ENCODE peak calls at places on chromosomes 13 and 19, in seven cellular contexts. One of them, this sample, is unnamed.

GRCh38 chr19:8361921-8362793 is 1.8 kb upstream of the ANGPTL4 start:
- DNase-seq in lower leg skin: peak
- DNase-seq in stomach: peak
- DNase-seq in A549: peak
- DNase-seq in body of pancreas: peak
- DNase-seq in gastrocnemius medialis: peak
- DNase-seq in HCT116: peak
- DNase-seq in this sample: peak

GRCh38 chr13:74930402-74931165 is 551.4 kb downstream of the TBC1D4 start:
- DNase-seq in lower leg skin: peak
- DNase-seq in stomach: no peak
- DNase-seq in A549: no peak
- DNase-seq in body of pancreas: no peak
- DNase-seq in gastrocnemius medialis: no peak
- DNase-seq in HCT116: no peak
- DNase-seq in this sample: peak

GRCh38 chr19:48812094-48812929 is 1.5 kb upstream of the BCAT2 start:
- DNase-seq in lower leg skin: peak
- DNase-seq in stomach: peak
- DNase-seq in A549: peak
- DNase-seq in body of pancreas: peak
- DNase-seq in gastrocnemius medialis: peak
- DNase-seq in HCT116: no peak
- DNase-seq in this sample: peak

GRCh38 chr19:2527171-2527570 is 51.2 kb downstream of the GADD45B start:
- DNase-seq in lower leg skin: no peak
- DNase-seq in stomach: no peak
- DNase-seq in A549: no peak
- DNase-seq in body of pancreas: no peak
- DNase-seq in gastrocnemius medialis: no peak
- DNase-seq in HCT116: no peak
- DNase-seq in this sample: no peak

GRCh38 chr19:55454787-55455243 is 6.6 kb downstream of the ISOC2 start:
- DNase-seq in lower leg skin: no peak
- DNase-seq in stomach: no peak
- DNase-seq in A549: peak
- DNase-seq in body of pancreas: peak
- DNase-seq in gastrocnemius medialis: no peak
- DNase-seq in HCT116: no peak
- DNase-seq in this sample: peak

GRCh38 chr19:33064778-33065550 is at the start of gene RHPN2:
- DNase-seq in lower leg skin: no peak
- DNase-seq in stomach: peak
- DNase-seq in A549: peak
- DNase-seq in body of pancreas: peak
- DNase-seq in gastrocnemius medialis: no peak
- DNase-seq in HCT116: peak
- DNase-seq in this sample: peak

GRCh38 chr13:30318026-30318425 is 10.7 kb upstream of the KATNAL1 start:
- DNase-seq in lower leg skin: no peak
- DNase-seq in stomach: no peak
- DNase-seq in A549: no peak
- DNase-seq in body of pancreas: no peak
- DNase-seq in gastrocnemius medialis: no peak
- DNase-seq in HCT116: no peak
- DNase-seq in this sample: no peak

GRCh38 chr13:60162096-60162495 is 1.6 kb downstream of the DIAPH3 start:
- DNase-seq in lower leg skin: no peak
- DNase-seq in stomach: no peak
- DNase-seq in A549: no peak
- DNase-seq in body of pancreas: no peak
- DNase-seq in gastrocnemius medialis: no peak
- DNase-seq in HCT116: no peak
- DNase-seq in this sample: no peak

GRCh38 chr13:107866666-107867623 is 348.4 kb downstream of the LIG4 start:
- DNase-seq in lower leg skin: no peak
- DNase-seq in stomach: no peak
- DNase-seq in A549: no peak
- DNase-seq in body of pancreas: peak
- DNase-seq in gastrocnemius medialis: no peak
- DNase-seq in HCT116: no peak
- DNase-seq in this sample: peak

GRCh38 chr19:53903055-53903680 is 5.9 kb upstream of the CACNG7 start:
- DNase-seq in lower leg skin: no peak
- DNase-seq in stomach: no peak
- DNase-seq in A549: peak
- DNase-seq in body of pancreas: peak
- DNase-seq in gastrocnemius medialis: no peak
- DNase-seq in HCT116: no peak
- DNase-seq in this sample: peak

GRCh38 chr13:79678100-79678499 is 197.1 kb downstream of the NDFIP2 start:
- DNase-seq in lower leg skin: no peak
- DNase-seq in stomach: no peak
- DNase-seq in A549: no peak
- DNase-seq in body of pancreas: no peak
- DNase-seq in gastrocnemius medialis: no peak
- DNase-seq in HCT116: no peak
- DNase-seq in this sample: no peak

GRCh38 chr13:24217601-24218281 is 57.2 kb downstream of the SPATA13 start:
- DNase-seq in lower leg skin: no peak
- DNase-seq in stomach: peak
- DNase-seq in A549: peak
- DNase-seq in body of pancreas: peak
- DNase-seq in gastrocnemius medialis: no peak
- DNase-seq in HCT116: no peak
- DNase-seq in this sample: no peak

GRCh38 chr19:11137542-11138384 is 17.8 kb downstream of the SPC24 start:
- DNase-seq in lower leg skin: peak
- DNase-seq in stomach: peak
- DNase-seq in A549: peak
- DNase-seq in body of pancreas: peak
- DNase-seq in gastrocnemius medialis: peak
- DNase-seq in HCT116: no peak
- DNase-seq in this sample: peak

GRCh38 chr19:29629836-29630534 is 23.9 kb downstream of the POP4 start:
- DNase-seq in lower leg skin: no peak
- DNase-seq in stomach: no peak
- DNase-seq in A549: no peak
- DNase-seq in body of pancreas: no peak
- DNase-seq in gastrocnemius medialis: no peak
- DNase-seq in HCT116: no peak
- DNase-seq in this sample: no peak

GRCh38 chr19:3458595-3459284 is 21.6 kb downstream of the SMIM24 start:
- DNase-seq in lower leg skin: no peak
- DNase-seq in stomach: no peak
- DNase-seq in A549: peak
- DNase-seq in body of pancreas: no peak
- DNase-seq in gastrocnemius medialis: no peak
- DNase-seq in HCT116: no peak
- DNase-seq in this sample: no peak

GRCh38 chr19:16527334-16527935 is 14.8 kb downstream of the CHERP start:
- DNase-seq in lower leg skin: no peak
- DNase-seq in stomach: no peak
- DNase-seq in A549: no peak
- DNase-seq in body of pancreas: no peak
- DNase-seq in gastrocnemius medialis: no peak
- DNase-seq in HCT116: no peak
- DNase-seq in this sample: no peak

GRCh38 chr19:35665604-35666003 is 713 bp upstream of the UPK1A start:
- DNase-seq in lower leg skin: no peak
- DNase-seq in stomach: no peak
- DNase-seq in A549: no peak
- DNase-seq in body of pancreas: no peak
- DNase-seq in gastrocnemius medialis: no peak
- DNase-seq in HCT116: no peak
- DNase-seq in this sample: no peak

GRCh38 chr19:44367024-44367423 is 10.5 kb upstream of the ZNF112 start:
- DNase-seq in lower leg skin: no peak
- DNase-seq in stomach: no peak
- DNase-seq in A549: peak
- DNase-seq in body of pancreas: no peak
- DNase-seq in gastrocnemius medialis: no peak
- DNase-seq in HCT116: no peak
- DNase-seq in this sample: no peak

GRCh38 chr13:31209172-31209818 is 9.5 kb downstream of the B3GLCT start:
- DNase-seq in lower leg skin: peak
- DNase-seq in stomach: peak
- DNase-seq in A549: no peak
- DNase-seq in body of pancreas: peak
- DNase-seq in gastrocnemius medialis: peak
- DNase-seq in HCT116: no peak
- DNase-seq in this sample: peak

GRCh38 chr13:73993661-73994060 is 140.5 kb downstream of the KLF12 start:
- DNase-seq in lower leg skin: no peak
- DNase-seq in stomach: no peak
- DNase-seq in A549: no peak
- DNase-seq in body of pancreas: no peak
- DNase-seq in gastrocnemius medialis: no peak
- DNase-seq in HCT116: no peak
- DNase-seq in this sample: no peak

GRCh38 chr19:33740811-33741396 is 55.8 kb upstream of the KCTD15 start:
- DNase-seq in lower leg skin: no peak
- DNase-seq in stomach: no peak
- DNase-seq in A549: peak
- DNase-seq in body of pancreas: peak
- DNase-seq in gastrocnemius medialis: no peak
- DNase-seq in HCT116: no peak
- DNase-seq in this sample: peak

GRCh38 chr13:105207586-105208293 is 1327.7 kb downstream of the EFNB2 start:
- DNase-seq in lower leg skin: no peak
- DNase-seq in stomach: no peak
- DNase-seq in A549: no peak
- DNase-seq in body of pancreas: no peak
- DNase-seq in gastrocnemius medialis: no peak
- DNase-seq in HCT116: no peak
- DNase-seq in this sample: no peak

GRCh38 chr19:6539514-6539913 is 8.7 kb downstream of the TNFSF9 start:
- DNase-seq in lower leg skin: no peak
- DNase-seq in stomach: no peak
- DNase-seq in A549: no peak
- DNase-seq in body of pancreas: no peak
- DNase-seq in gastrocnemius medialis: no peak
- DNase-seq in HCT116: no peak
- DNase-seq in this sample: no peak
- TF ChIP-seq POLR2A in lower leg skin: no peak
- TF ChIP-seq POLR2A in stomach: no peak
- TF ChIP-seq POLR2A in A549: no peak
- TF ChIP-seq POLR2A in body of pancreas: no peak
- TF ChIP-seq POLR2A in gastrocnemius medialis: no peak
- TF ChIP-seq POLR2A in HCT116: no peak
- TF ChIP-seq POLR2A in this sample: no peak

DNA sequence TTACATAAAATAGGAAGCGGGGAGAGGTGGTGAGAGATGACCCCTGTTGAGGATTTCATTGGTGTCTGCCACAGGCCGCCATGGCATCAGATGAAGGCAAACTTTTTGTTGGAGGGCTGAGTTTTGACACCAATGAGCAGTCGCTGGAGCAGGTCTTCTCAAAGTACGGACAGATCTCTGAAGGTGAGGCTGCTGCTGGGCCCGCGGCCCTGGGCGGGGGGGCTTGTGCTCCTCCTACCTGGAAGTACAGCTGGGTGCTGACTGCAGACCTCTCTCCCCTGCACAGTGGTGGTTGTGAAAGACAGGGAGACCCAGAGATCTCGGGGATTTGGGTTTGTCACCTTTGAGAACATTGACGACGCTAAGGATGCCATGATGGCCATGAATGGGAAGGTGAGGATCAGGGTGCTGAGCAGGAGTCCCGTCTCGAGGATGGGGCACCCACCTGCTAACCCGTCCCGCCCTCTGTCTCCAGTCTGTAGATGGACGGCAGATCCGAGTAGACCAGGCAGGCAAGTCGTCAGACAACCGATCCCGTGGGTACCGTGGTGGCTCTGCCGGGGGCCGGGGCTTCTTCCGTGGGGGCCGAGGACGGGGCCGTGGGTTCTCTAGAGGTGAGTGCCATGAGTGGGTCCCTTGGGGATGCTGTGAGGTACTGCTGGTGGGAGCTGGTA is 1.9 kb downstream of the CIRBP start:
- DNase-seq in lower leg skin: no peak
- DNase-seq in stomach: no peak
- DNase-seq in A549: no peak
- DNase-seq in body of pancreas: peak
- DNase-seq in gastrocnemius medialis: peak
- DNase-seq in HCT116: no peak
- DNase-seq in this sample: no peak
- TF ChIP-seq POLR2A in lower leg skin: no peak
- TF ChIP-seq POLR2A in stomach: no peak
- TF ChIP-seq POLR2A in A549: no peak
- TF ChIP-seq POLR2A in body of pancreas: no peak
- TF ChIP-seq POLR2A in gastrocnemius medialis: no peak
- TF ChIP-seq POLR2A in HCT116: no peak
- TF ChIP-seq POLR2A in this sample: no peak

DNA sequence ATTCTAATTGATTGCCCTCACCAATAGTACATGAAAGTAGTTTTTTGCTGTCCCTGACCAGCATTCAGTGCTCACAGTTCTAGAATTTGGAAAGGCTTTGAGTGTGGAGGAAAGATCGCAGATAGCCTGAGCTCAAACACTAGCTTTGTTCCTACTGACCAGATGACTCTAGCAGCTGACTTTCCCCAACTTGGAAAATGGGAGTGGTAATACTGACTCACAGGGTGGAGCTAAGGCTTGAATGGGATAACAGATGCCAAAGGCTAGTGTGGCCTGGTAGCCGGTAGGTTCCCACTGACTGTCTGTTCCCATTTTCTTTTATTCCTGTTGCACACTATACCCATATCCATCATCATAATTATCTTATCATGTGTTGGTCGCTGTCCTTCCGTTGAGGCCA is 3.7 kb downstream of the ZSCAN22 start:
- DNase-seq in lower leg skin: no peak
- DNase-seq in stomach: peak
- DNase-seq in A549: no peak
- DNase-seq in body of pancreas: no peak
- DNase-seq in gastrocnemius medialis: no peak
- DNase-seq in HCT116: no peak
- DNase-seq in this sample: peak
- TF ChIP-seq POLR2A in lower leg skin: no peak
- TF ChIP-seq POLR2A in stomach: no peak
- TF ChIP-seq POLR2A in A549: no peak
- TF ChIP-seq POLR2A in body of pancreas: no peak
- TF ChIP-seq POLR2A in gastrocnemius medialis: no peak
- TF ChIP-seq POLR2A in HCT116: no peak
- TF ChIP-seq POLR2A in this sample: no peak

GRCh38 chr19:45902651-45903625 is 525 bp upstream of the MYPOP start:
- DNase-seq in lower leg skin: peak
- DNase-seq in stomach: peak
- DNase-seq in A549: peak
- DNase-seq in body of pancreas: peak
- DNase-seq in gastrocnemius medialis: peak
- DNase-seq in HCT116: peak
- DNase-seq in this sample: peak
- TF ChIP-seq POLR2A in lower leg skin: peak
- TF ChIP-seq POLR2A in stomach: no peak
- TF ChIP-seq POLR2A in A549: peak
- TF ChIP-seq POLR2A in body of pancreas: peak
- TF ChIP-seq POLR2A in gastrocnemius medialis: peak
- TF ChIP-seq POLR2A in HCT116: peak
- TF ChIP-seq POLR2A in this sample: peak

GRCh38 chr13:70795484-70795883 is 687.2 kb upstream of the KLHL1 start:
- DNase-seq in lower leg skin: no peak
- DNase-seq in stomach: no peak
- DNase-seq in A549: no peak
- DNase-seq in body of pancreas: no peak
- DNase-seq in gastrocnemius medialis: no peak
- DNase-seq in HCT116: no peak
- DNase-seq in this sample: no peak

GRCh38 chr13:70798385-70798784 is 690.1 kb upstream of the KLHL1 start:
- DNase-seq in lower leg skin: no peak
- DNase-seq in stomach: no peak
- DNase-seq in A549: no peak
- DNase-seq in body of pancreas: no peak
- DNase-seq in gastrocnemius medialis: no peak
- DNase-seq in HCT116: no peak
- DNase-seq in this sample: no peak
- TF ChIP-seq POLR2A in lower leg skin: no peak
- TF ChIP-seq POLR2A in stomach: no peak
- TF ChIP-seq POLR2A in A549: no peak
- TF ChIP-seq POLR2A in body of pancreas: no peak
- TF ChIP-seq POLR2A in gastrocnemius medialis: no peak
- TF ChIP-seq POLR2A in HCT116: no peak
- TF ChIP-seq POLR2A in this sample: no peak